ENCODE peak calls at places on chromosomes 11 and 22, in seven cellular contexts. One of them, this sample, is unnamed.

GRCh38 chr11:14258177-14258935 is 100.6 kb downstream of the RRAS2 start:
- DNase-seq in Peyer's patch: no peak
- DNase-seq in activated CD4-positive, alpha-beta T cell treated with anti-CD3 and anti-CD28 coated beads for 48 hours: no peak
- DNase-seq in choroid plexus epithelial cell: peak
- DNase-seq in right atrium auricular region: no peak
- DNase-seq in stimulated activated CD4-positive, alpha-beta T cell treated with anti-CD3 and anti-CD28 coated beads, Interleukin-1b, Interleukin-23, amount 100 ng/mL, for 1 hour: no peak
- DNase-seq in activated T-cell treated with anti-CD3 and anti-CD28 coated beads for 1 hour: no peak
- DNase-seq in this sample: no peak

GRCh38 chr11:119711476-119711875 is 17.5 kb downstream of the NECTIN1 start:
- DNase-seq in Peyer's patch: no peak
- DNase-seq in activated CD4-positive, alpha-beta T cell treated with anti-CD3 and anti-CD28 coated beads for 48 hours: no peak
- DNase-seq in activated T-cell treated with anti-CD3 and anti-CD28 coated beads for 1 hour: no peak
- DNase-seq in right atrium auricular region: no peak
- DNase-seq in choroid plexus epithelial cell: no peak
- DNase-seq in stimulated activated CD4-positive, alpha-beta T cell treated with anti-CD3 and anti-CD28 coated beads, Interleukin-1b, Interleukin-23, amount 100 ng/mL, for 1 hour: no peak
- DNase-seq in this sample: no peak

GRCh38 chr22:30694638-30695350 is at the start of gene OSBP2:
- DNase-seq in Peyer's patch: peak
- DNase-seq in activated T-cell treated with anti-CD3 and anti-CD28 coated beads for 1 hour: peak
- DNase-seq in choroid plexus epithelial cell: no peak
- DNase-seq in stimulated activated CD4-positive, alpha-beta T cell treated with anti-CD3 and anti-CD28 coated beads, Interleukin-1b, Interleukin-23, amount 100 ng/mL, for 1 hour: no peak
- DNase-seq in right atrium auricular region: no peak
- DNase-seq in activated CD4-positive, alpha-beta T cell treated with anti-CD3 and anti-CD28 coated beads for 48 hours: peak
- DNase-seq in this sample: no peak

GRCh38 chr11:107591098-107591445 is at the start of gene ELMOD1:
- DNase-seq in right atrium auricular region: no peak
- DNase-seq in choroid plexus epithelial cell: peak
- DNase-seq in activated T-cell treated with anti-CD3 and anti-CD28 coated beads for 1 hour: no peak
- DNase-seq in activated CD4-positive, alpha-beta T cell treated with anti-CD3 and anti-CD28 coated beads for 48 hours: peak
- DNase-seq in stimulated activated CD4-positive, alpha-beta T cell treated with anti-CD3 and anti-CD28 coated beads, Interleukin-1b, Interleukin-23, amount 100 ng/mL, for 1 hour: no peak
- DNase-seq in Peyer's patch: peak
- DNase-seq in this sample: no peak

GRCh38 chr11:62747475-62748160 is 6.3 kb downstream of the ZBTB3 start:
- DNase-seq in activated T-cell treated with anti-CD3 and anti-CD28 coated beads for 1 hour: no peak
- DNase-seq in choroid plexus epithelial cell: no peak
- DNase-seq in activated CD4-positive, alpha-beta T cell treated with anti-CD3 and anti-CD28 coated beads for 48 hours: no peak
- DNase-seq in stimulated activated CD4-positive, alpha-beta T cell treated with anti-CD3 and anti-CD28 coated beads, Interleukin-1b, Interleukin-23, amount 100 ng/mL, for 1 hour: no peak
- DNase-seq in Peyer's patch: no peak
- DNase-seq in right atrium auricular region: no peak
- DNase-seq in this sample: no peak

GRCh38 chr22:44545773-44546172 is 47.7 kb upstream of the RTL6 start:
- DNase-seq in activated T-cell treated with anti-CD3 and anti-CD28 coated beads for 1 hour: no peak
- DNase-seq in Peyer's patch: no peak
- DNase-seq in choroid plexus epithelial cell: no peak
- DNase-seq in activated CD4-positive, alpha-beta T cell treated with anti-CD3 and anti-CD28 coated beads for 48 hours: no peak
- DNase-seq in stimulated activated CD4-positive, alpha-beta T cell treated with anti-CD3 and anti-CD28 coated beads, Interleukin-1b, Interleukin-23, amount 100 ng/mL, for 1 hour: no peak
- DNase-seq in right atrium auricular region: no peak
- DNase-seq in this sample: no peak

GRCh38 chr22:19981171-19981960 is 35.3 kb downstream of the ARVCF start:
- DNase-seq in right atrium auricular region: no peak
- DNase-seq in choroid plexus epithelial cell: no peak
- DNase-seq in stimulated activated CD4-positive, alpha-beta T cell treated with anti-CD3 and anti-CD28 coated beads, Interleukin-1b, Interleukin-23, amount 100 ng/mL, for 1 hour: no peak
- DNase-seq in activated T-cell treated with anti-CD3 and anti-CD28 coated beads for 1 hour: no peak
- DNase-seq in Peyer's patch: no peak
- DNase-seq in activated CD4-positive, alpha-beta T cell treated with anti-CD3 and anti-CD28 coated beads for 48 hours: no peak
- DNase-seq in this sample: no peak

GRCh38 chr11:30960387-30960992 is 374.3 kb upstream of the MPPED2 start:
- DNase-seq in activated T-cell treated with anti-CD3 and anti-CD28 coated beads for 1 hour: no peak
- DNase-seq in right atrium auricular region: no peak
- DNase-seq in activated CD4-positive, alpha-beta T cell treated with anti-CD3 and anti-CD28 coated beads for 48 hours: no peak
- DNase-seq in Peyer's patch: no peak
- DNase-seq in stimulated activated CD4-positive, alpha-beta T cell treated with anti-CD3 and anti-CD28 coated beads, Interleukin-1b, Interleukin-23, amount 100 ng/mL, for 1 hour: no peak
- DNase-seq in choroid plexus epithelial cell: peak
- DNase-seq in this sample: no peak

GRCh38 chr22:38697055-38697980 is 3.4 kb downstream of the JOSD1 start:
- DNase-seq in activated T-cell treated with anti-CD3 and anti-CD28 coated beads for 1 hour: no peak
- DNase-seq in right atrium auricular region: no peak
- DNase-seq in choroid plexus epithelial cell: peak
- DNase-seq in Peyer's patch: no peak
- DNase-seq in activated CD4-positive, alpha-beta T cell treated with anti-CD3 and anti-CD28 coated beads for 48 hours: no peak
- DNase-seq in stimulated activated CD4-positive, alpha-beta T cell treated with anti-CD3 and anti-CD28 coated beads, Interleukin-1b, Interleukin-23, amount 100 ng/mL, for 1 hour: no peak
- DNase-seq in this sample: no peak

GRCh38 chr11:125358254-125358840 is 137.7 kb downstream of the FEZ1 start:
- DNase-seq in activated CD4-positive, alpha-beta T cell treated with anti-CD3 and anti-CD28 coated beads for 48 hours: no peak
- DNase-seq in right atrium auricular region: no peak
- DNase-seq in activated T-cell treated with anti-CD3 and anti-CD28 coated beads for 1 hour: no peak
- DNase-seq in stimulated activated CD4-positive, alpha-beta T cell treated with anti-CD3 and anti-CD28 coated beads, Interleukin-1b, Interleukin-23, amount 100 ng/mL, for 1 hour: no peak
- DNase-seq in choroid plexus epithelial cell: no peak
- DNase-seq in Peyer's patch: no peak
- DNase-seq in this sample: no peak

GRCh38 chr22:44357296-44357961 is 44.7 kb upstream of the SHISAL1 start:
- DNase-seq in stimulated activated CD4-positive, alpha-beta T cell treated with anti-CD3 and anti-CD28 coated beads, Interleukin-1b, Interleukin-23, amount 100 ng/mL, for 1 hour: no peak
- DNase-seq in Peyer's patch: peak
- DNase-seq in activated CD4-positive, alpha-beta T cell treated with anti-CD3 and anti-CD28 coated beads for 48 hours: no peak
- DNase-seq in activated T-cell treated with anti-CD3 and anti-CD28 coated beads for 1 hour: no peak
- DNase-seq in choroid plexus epithelial cell: no peak
- DNase-seq in right atrium auricular region: no peak
- DNase-seq in this sample: no peak

GRCh38 chr11:44915621-44916020 is 35.1 kb downstream of the TP53I11 start:
- DNase-seq in right atrium auricular region: no peak
- DNase-seq in activated CD4-positive, alpha-beta T cell treated with anti-CD3 and anti-CD28 coated beads for 48 hours: no peak
- DNase-seq in activated T-cell treated with anti-CD3 and anti-CD28 coated beads for 1 hour: no peak
- DNase-seq in stimulated activated CD4-positive, alpha-beta T cell treated with anti-CD3 and anti-CD28 coated beads, Interleukin-1b, Interleukin-23, amount 100 ng/mL, for 1 hour: no peak
- DNase-seq in Peyer's patch: no peak
- DNase-seq in choroid plexus epithelial cell: no peak
- DNase-seq in this sample: no peak

GRCh38 chr11:34345012-34345804 is 12.6 kb downstream of the ABTB2 start:
- DNase-seq in Peyer's patch: no peak
- DNase-seq in stimulated activated CD4-positive, alpha-beta T cell treated with anti-CD3 and anti-CD28 coated beads, Interleukin-1b, Interleukin-23, amount 100 ng/mL, for 1 hour: no peak
- DNase-seq in choroid plexus epithelial cell: peak
- DNase-seq in activated T-cell treated with anti-CD3 and anti-CD28 coated beads for 1 hour: no peak
- DNase-seq in activated CD4-positive, alpha-beta T cell treated with anti-CD3 and anti-CD28 coated beads for 48 hours: no peak
- DNase-seq in right atrium auricular region: no peak
- DNase-seq in this sample: no peak

GRCh38 chr11:100808904-100809491 is 121.9 kb downstream of the ARHGAP42 start:
- DNase-seq in stimulated activated CD4-positive, alpha-beta T cell treated with anti-CD3 and anti-CD28 coated beads, Interleukin-1b, Interleukin-23, amount 100 ng/mL, for 1 hour: no peak
- DNase-seq in Peyer's patch: no peak
- DNase-seq in activated CD4-positive, alpha-beta T cell treated with anti-CD3 and anti-CD28 coated beads for 48 hours: no peak
- DNase-seq in choroid plexus epithelial cell: peak
- DNase-seq in activated T-cell treated with anti-CD3 and anti-CD28 coated beads for 1 hour: no peak
- DNase-seq in right atrium auricular region: no peak
- DNase-seq in this sample: no peak

GRCh38 chr11:79062814-79063762 is 377.7 kb downstream of the TENM4 start:
- DNase-seq in activated CD4-positive, alpha-beta T cell treated with anti-CD3 and anti-CD28 coated beads for 48 hours: no peak
- DNase-seq in activated T-cell treated with anti-CD3 and anti-CD28 coated beads for 1 hour: no peak
- DNase-seq in stimulated activated CD4-positive, alpha-beta T cell treated with anti-CD3 and anti-CD28 coated beads, Interleukin-1b, Interleukin-23, amount 100 ng/mL, for 1 hour: no peak
- DNase-seq in Peyer's patch: no peak
- DNase-seq in choroid plexus epithelial cell: peak
- DNase-seq in right atrium auricular region: no peak
- DNase-seq in this sample: no peak

GRCh38 chr22:23526588-23527315 is 53.3 kb downstream of the IGLL1 start:
- DNase-seq in activated CD4-positive, alpha-beta T cell treated with anti-CD3 and anti-CD28 coated beads for 48 hours: no peak
- DNase-seq in Peyer's patch: no peak
- DNase-seq in activated T-cell treated with anti-CD3 and anti-CD28 coated beads for 1 hour: no peak
- DNase-seq in right atrium auricular region: no peak
- DNase-seq in choroid plexus epithelial cell: no peak
- DNase-seq in stimulated activated CD4-positive, alpha-beta T cell treated with anti-CD3 and anti-CD28 coated beads, Interleukin-1b, Interleukin-23, amount 100 ng/mL, for 1 hour: no peak
- DNase-seq in this sample: no peak

GRCh38 chr11:71064183-71064582 is 188.2 kb downstream of the SHANK2 start:
- DNase-seq in Peyer's patch: no peak
- DNase-seq in right atrium auricular region: no peak
- DNase-seq in activated CD4-positive, alpha-beta T cell treated with anti-CD3 and anti-CD28 coated beads for 48 hours: no peak
- DNase-seq in activated T-cell treated with anti-CD3 and anti-CD28 coated beads for 1 hour: no peak
- DNase-seq in choroid plexus epithelial cell: no peak
- DNase-seq in stimulated activated CD4-positive, alpha-beta T cell treated with anti-CD3 and anti-CD28 coated beads, Interleukin-1b, Interleukin-23, amount 100 ng/mL, for 1 hour: no peak
- DNase-seq in this sample: no peak

GRCh38 chr11:34940026-34940677 is 23.7 kb downstream of the PDHX start:
- DNase-seq in Peyer's patch: no peak
- DNase-seq in activated CD4-positive, alpha-beta T cell treated with anti-CD3 and anti-CD28 coated beads for 48 hours: no peak
- DNase-seq in stimulated activated CD4-positive, alpha-beta T cell treated with anti-CD3 and anti-CD28 coated beads, Interleukin-1b, Interleukin-23, amount 100 ng/mL, for 1 hour: no peak
- DNase-seq in choroid plexus epithelial cell: peak
- DNase-seq in activated T-cell treated with anti-CD3 and anti-CD28 coated beads for 1 hour: no peak
- DNase-seq in right atrium auricular region: no peak
- DNase-seq in this sample: no peak

GRCh38 chr11:65416341-65417185 is 6.0 kb upstream of the NEAT1 start:
- DNase-seq in Peyer's patch: peak
- DNase-seq in activated T-cell treated with anti-CD3 and anti-CD28 coated beads for 1 hour: peak
- DNase-seq in right atrium auricular region: peak
- DNase-seq in activated CD4-positive, alpha-beta T cell treated with anti-CD3 and anti-CD28 coated beads for 48 hours: peak
- DNase-seq in stimulated activated CD4-positive, alpha-beta T cell treated with anti-CD3 and anti-CD28 coated beads, Interleukin-1b, Interleukin-23, amount 100 ng/mL, for 1 hour: peak
- DNase-seq in choroid plexus epithelial cell: peak
- DNase-seq in this sample: peak

GRCh38 chr11:2193099-2193886 is 21.7 kb upstream of the TH start:
- DNase-seq in activated T-cell treated with anti-CD3 and anti-CD28 coated beads for 1 hour: no peak
- DNase-seq in Peyer's patch: peak
- DNase-seq in choroid plexus epithelial cell: no peak
- DNase-seq in activated CD4-positive, alpha-beta T cell treated with anti-CD3 and anti-CD28 coated beads for 48 hours: no peak
- DNase-seq in stimulated activated CD4-positive, alpha-beta T cell treated with anti-CD3 and anti-CD28 coated beads, Interleukin-1b, Interleukin-23, amount 100 ng/mL, for 1 hour: no peak
- DNase-seq in right atrium auricular region: no peak
- DNase-seq in this sample: no peak

GRCh38 chr22:47163876-47164513 is 401.5 kb downstream of the TBC1D22A start:
- DNase-seq in stimulated activated CD4-positive, alpha-beta T cell treated with anti-CD3 and anti-CD28 coated beads, Interleukin-1b, Interleukin-23, amount 100 ng/mL, for 1 hour: no peak
- DNase-seq in Peyer's patch: peak
- DNase-seq in right atrium auricular region: no peak
- DNase-seq in activated CD4-positive, alpha-beta T cell treated with anti-CD3 and anti-CD28 coated beads for 48 hours: no peak
- DNase-seq in choroid plexus epithelial cell: no peak
- DNase-seq in activated T-cell treated with anti-CD3 and anti-CD28 coated beads for 1 hour: no peak
- DNase-seq in this sample: no peak

GRCh38 chr11:70556884-70557741 is 158.8 kb downstream of the CTTN start:
- DNase-seq in activated T-cell treated with anti-CD3 and anti-CD28 coated beads for 1 hour: no peak
- DNase-seq in activated CD4-positive, alpha-beta T cell treated with anti-CD3 and anti-CD28 coated beads for 48 hours: no peak
- DNase-seq in choroid plexus epithelial cell: no peak
- DNase-seq in stimulated activated CD4-positive, alpha-beta T cell treated with anti-CD3 and anti-CD28 coated beads, Interleukin-1b, Interleukin-23, amount 100 ng/mL, for 1 hour: no peak
- DNase-seq in right atrium auricular region: no peak
- DNase-seq in Peyer's patch: no peak
- DNase-seq in this sample: no peak

GRCh38 chr11:93585758-93586157 is 42.6 kb upstream of the SMCO4 start:
- DNase-seq in activated T-cell treated with anti-CD3 and anti-CD28 coated beads for 1 hour: no peak
- DNase-seq in right atrium auricular region: no peak
- DNase-seq in activated CD4-positive, alpha-beta T cell treated with anti-CD3 and anti-CD28 coated beads for 48 hours: no peak
- DNase-seq in choroid plexus epithelial cell: peak
- DNase-seq in stimulated activated CD4-positive, alpha-beta T cell treated with anti-CD3 and anti-CD28 coated beads, Interleukin-1b, Interleukin-23, amount 100 ng/mL, for 1 hour: no peak
- DNase-seq in Peyer's patch: peak
- DNase-seq in this sample: no peak

GRCh38 chr11:121418625-121419114 is 33.4 kb upstream of the SORL1 start:
- DNase-seq in right atrium auricular region: no peak
- DNase-seq in Peyer's patch: no peak
- DNase-seq in activated T-cell treated with anti-CD3 and anti-CD28 coated beads for 1 hour: no peak
- DNase-seq in activated CD4-positive, alpha-beta T cell treated with anti-CD3 and anti-CD28 coated beads for 48 hours: peak
- DNase-seq in choroid plexus epithelial cell: no peak
- DNase-seq in stimulated activated CD4-positive, alpha-beta T cell treated with anti-CD3 and anti-CD28 coated beads, Interleukin-1b, Interleukin-23, amount 100 ng/mL, for 1 hour: no peak
- DNase-seq in this sample: no peak

GRCh38 chr11:67372993-67373915 is at the start of gene CLCF1:
- DNase-seq in right atrium auricular region: no peak
- DNase-seq in activated CD4-positive, alpha-beta T cell treated with anti-CD3 and anti-CD28 coated beads for 48 hours: peak
- DNase-seq in activated T-cell treated with anti-CD3 and anti-CD28 coated beads for 1 hour: peak
- DNase-seq in choroid plexus epithelial cell: peak
- DNase-seq in stimulated activated CD4-positive, alpha-beta T cell treated with anti-CD3 and anti-CD28 coated beads, Interleukin-1b, Interleukin-23, amount 100 ng/mL, for 1 hour: peak
- DNase-seq in Peyer's patch: peak
- DNase-seq in this sample: peak

GRCh38 chr11:65498042-65498726 is 661 bp upstream of the MALAT1 start:
- DNase-seq in activated T-cell treated with anti-CD3 and anti-CD28 coated beads for 1 hour: peak
- DNase-seq in activated CD4-positive, alpha-beta T cell treated with anti-CD3 and anti-CD28 coated beads for 48 hours: peak
- DNase-seq in right atrium auricular region: peak
- DNase-seq in choroid plexus epithelial cell: peak
- DNase-seq in stimulated activated CD4-positive, alpha-beta T cell treated with anti-CD3 and anti-CD28 coated beads, Interleukin-1b, Interleukin-23, amount 100 ng/mL, for 1 hour: no peak
- DNase-seq in Peyer's patch: peak
- DNase-seq in this sample: peak

GRCh38 chr11:6618117-6619020 is 853 bp downstream of the TPP1 start:
- DNase-seq in Peyer's patch: peak
- DNase-seq in right atrium auricular region: no peak
- DNase-seq in choroid plexus epithelial cell: peak
- DNase-seq in activated T-cell treated with anti-CD3 and anti-CD28 coated beads for 1 hour: peak
- DNase-seq in activated CD4-positive, alpha-beta T cell treated with anti-CD3 and anti-CD28 coated beads for 48 hours: peak
- DNase-seq in stimulated activated CD4-positive, alpha-beta T cell treated with anti-CD3 and anti-CD28 coated beads, Interleukin-1b, Interleukin-23, amount 100 ng/mL, for 1 hour: peak
- DNase-seq in this sample: peak

GRCh38 chr11:16153951-16154350 is 202.4 kb downstream of the SOX6 start:
- DNase-seq in activated CD4-positive, alpha-beta T cell treated with anti-CD3 and anti-CD28 coated beads for 48 hours: no peak
- DNase-seq in choroid plexus epithelial cell: no peak
- DNase-seq in stimulated activated CD4-positive, alpha-beta T cell treated with anti-CD3 and anti-CD28 coated beads, Interleukin-1b, Interleukin-23, amount 100 ng/mL, for 1 hour: no peak
- DNase-seq in right atrium auricular region: no peak
- DNase-seq in activated T-cell treated with anti-CD3 and anti-CD28 coated beads for 1 hour: no peak
- DNase-seq in Peyer's patch: no peak
- DNase-seq in this sample: no peak

GRCh38 chr11:74702383-74703007 is 28.7 kb downstream of the CHRDL2 start:
- DNase-seq in choroid plexus epithelial cell: peak
- DNase-seq in Peyer's patch: peak
- DNase-seq in right atrium auricular region: peak
- DNase-seq in activated CD4-positive, alpha-beta T cell treated with anti-CD3 and anti-CD28 coated beads for 48 hours: peak
- DNase-seq in stimulated activated CD4-positive, alpha-beta T cell treated with anti-CD3 and anti-CD28 coated beads, Interleukin-1b, Interleukin-23, amount 100 ng/mL, for 1 hour: no peak
- DNase-seq in activated T-cell treated with anti-CD3 and anti-CD28 coated beads for 1 hour: peak
- DNase-seq in this sample: peak